ENCODE peak calls at places on chromosomes 3 and 15, in four cellular contexts. One of them, this sample, is unnamed.

GRCh38 chr3:63753567-63753966 is 65.5 kb upstream of the C3orf49 start:
- DNase-seq in GM12878: no peak
- DNase-seq in HepG2: peak; percentile 29
- DNase-seq in K562: peak; percentile 3
- DNase-seq in this sample: no peak

GRCh38 chr3:172760406-172760805 is 9.9 kb downstream of the ECT2 start:
- DNase-seq in GM12878: no peak
- DNase-seq in HepG2: no peak
- DNase-seq in K562: no peak
- DNase-seq in this sample: no peak

GRCh38 chr3:12193485-12194165 is 34.9 kb upstream of the TIMP4 start:
- DNase-seq in GM12878: peak; percentile 75
- DNase-seq in HepG2: peak; percentile 52
- DNase-seq in K562: peak; percentile 49
- DNase-seq in this sample: peak; percentile 77

GRCh38 chr3:59245879-59246501 is 196.2 kb upstream of the CFAP20DC start:
- DNase-seq in GM12878: no peak
- DNase-seq in HepG2: no peak
- DNase-seq in K562: peak; percentile 3
- DNase-seq in this sample: no peak

GRCh38 chr3:122665226-122665786 is 15.3 kb upstream of the PARP14 start:
- DNase-seq in GM12878: no peak
- DNase-seq in HepG2: no peak
- DNase-seq in K562: no peak
- DNase-seq in this sample: no peak

GRCh38 chr3:125194061-125194848 is 18.3 kb downstream of the SLC12A8 start:
- DNase-seq in GM12878: no peak
- DNase-seq in HepG2: no peak
- DNase-seq in K562: no peak
- DNase-seq in this sample: no peak

GRCh38 chr15:59539799-59540198 is 71.8 kb upstream of the GCNT3 start:
- DNase-seq in GM12878: no peak
- DNase-seq in HepG2: no peak
- DNase-seq in K562: peak; percentile 44
- DNase-seq in this sample: peak; percentile 80

GRCh38 chr3:114212646-114213045 is 24.7 kb downstream of the ZNF80 start:
- DNase-seq in GM12878: no peak
- DNase-seq in HepG2: no peak
- DNase-seq in K562: no peak
- DNase-seq in this sample: no peak

GRCh38 chr15:49152552-49153337 is 2.7 kb downstream of the COPS2 start:
- DNase-seq in GM12878: no peak
- DNase-seq in HepG2: no peak
- DNase-seq in K562: peak; percentile 30
- DNase-seq in this sample: no peak

GRCh38 chr15:96300808-96301207 is 29.7 kb upstream of the NR2F2 start:
- DNase-seq in GM12878: no peak
- DNase-seq in HepG2: no peak
- DNase-seq in K562: no peak
- DNase-seq in this sample: no peak

GRCh38 chr15:72166716-72167417 is 30.7 kb downstream of the GRAMD2A start:
- DNase-seq in GM12878: no peak
- DNase-seq in HepG2: no peak
- DNase-seq in K562: no peak
- DNase-seq in this sample: no peak

GRCh38 chr3:69288161-69288895 is 97.6 kb downstream of the FRMD4B start:
- DNase-seq in GM12878: no peak
- DNase-seq in HepG2: no peak
- DNase-seq in K562: no peak
- DNase-seq in this sample: no peak

GRCh38 chr3:113912551-113913246 is 35.1 kb upstream of the ZDHHC23 start:
- DNase-seq in GM12878: peak; percentile 35
- DNase-seq in HepG2: peak; percentile 69
- DNase-seq in K562: peak; percentile 55
- DNase-seq in this sample: peak; percentile 24

GRCh38 chr3:179558742-179559364 is 3.9 kb upstream of the ACTL6A start:
- DNase-seq in GM12878: peak; percentile 12
- DNase-seq in HepG2: peak; percentile 48
- DNase-seq in K562: peak; percentile 78
- DNase-seq in this sample: peak; percentile 68

GRCh38 chr3:32186097-32186496 is 52.4 kb upstream of the CMTM8 start:
- DNase-seq in GM12878: no peak
- DNase-seq in HepG2: peak; percentile 94
- DNase-seq in K562: no peak
- DNase-seq in this sample: no peak

GRCh38 chr3:119924111-119925094 is 142.5 kb downstream of the NR1I2 start:
- DNase-seq in GM12878: no peak
- DNase-seq in HepG2: no peak
- DNase-seq in K562: no peak
- DNase-seq in this sample: no peak

GRCh38 chr15:23497710-23498111 is 50.7 kb upstream of the GOLGA6L2 start:
- DNase-seq in GM12878: no peak
- DNase-seq in HepG2: no peak
- DNase-seq in K562: peak; percentile 39
- DNase-seq in this sample: no peak

GRCh38 chr3:74561881-74562280 is 52.6 kb downstream of the CNTN3 start:
- DNase-seq in GM12878: no peak
- DNase-seq in HepG2: no peak
- DNase-seq in K562: no peak
- DNase-seq in this sample: no peak

GRCh38 chr3:38561746-38562466 is 65.8 kb downstream of the EXOG start:
- DNase-seq in GM12878: no peak
- DNase-seq in HepG2: no peak
- DNase-seq in K562: no peak
- DNase-seq in this sample: no peak

GRCh38 chr15:51087513-51087912 is 7.2 kb downstream of the TNFAIP8L3 start:
- DNase-seq in GM12878: no peak
- DNase-seq in HepG2: no peak
- DNase-seq in K562: no peak
- DNase-seq in this sample: no peak

GRCh38 chr3:160566499-160566898 is 1.1 kb upstream of the KPNA4 start:
- DNase-seq in GM12878: no peak
- DNase-seq in HepG2: no peak
- DNase-seq in K562: no peak
- DNase-seq in this sample: no peak

GRCh38 chr3:57735405-57735804 is 20.7 kb upstream of the SLMAP start:
- DNase-seq in GM12878: no peak
- DNase-seq in HepG2: no peak
- DNase-seq in K562: no peak
- DNase-seq in this sample: no peak

GRCh38 chr15:34837246-34838016 is 42.1 kb upstream of the ACTC1 start:
- DNase-seq in GM12878: no peak
- DNase-seq in HepG2: no peak
- DNase-seq in K562: peak; percentile 49
- DNase-seq in this sample: peak; percentile 10

GRCh38 chr3:52056521-52056967 is at the start of gene DUSP7:
- DNase-seq in GM12878: no peak
- DNase-seq in HepG2: no peak
- DNase-seq in K562: peak; percentile 79
- DNase-seq in this sample: peak; percentile 21

GRCh38 chr15:86159436-86159835 is 79.8 kb downstream of the AGBL1 start:
- DNase-seq in GM12878: no peak
- DNase-seq in HepG2: no peak
- DNase-seq in K562: no peak
- DNase-seq in this sample: no peak

GRCh38 chr3:98536456-98537017 is 4.8 kb downstream of the GPR15 start:
- DNase-seq in GM12878: peak; percentile 98
- DNase-seq in HepG2: no peak
- DNase-seq in K562: no peak
- DNase-seq in this sample: no peak

GRCh38 chr15:71114887-71115566 is at the start of gene THSD4:
- DNase-seq in GM12878: no peak
- DNase-seq in HepG2: peak; percentile 25
- DNase-seq in K562: peak; percentile 72
- DNase-seq in this sample: peak; percentile 99

GRCh38 chr3:161694682-161695586 is 198.3 kb downstream of the OTOL1 start:
- DNase-seq in GM12878: peak; percentile 5
- DNase-seq in HepG2: no peak
- DNase-seq in K562: no peak
- DNase-seq in this sample: no peak

GRCh38 chr15:63611217-63611616 is 14.0 kb downstream of the FBXL22 start:
- DNase-seq in GM12878: no peak
- DNase-seq in HepG2: no peak
- DNase-seq in K562: no peak
- DNase-seq in this sample: no peak

GRCh38 chr15:25469377-25469776 is 30.6 kb upstream of the UBE3A start:
- DNase-seq in GM12878: no peak
- DNase-seq in HepG2: no peak
- DNase-seq in K562: no peak
- DNase-seq in this sample: no peak

GRCh38 chr3:126021702-126022101 is 52.7 kb downstream of the ROPN1B start:
- DNase-seq in GM12878: no peak
- DNase-seq in HepG2: no peak
- DNase-seq in K562: no peak
- DNase-seq in this sample: no peak

GRCh38 chr15:68644996-68645395 is 66.2 kb downstream of the CORO2B start:
- DNase-seq in GM12878: no peak
- DNase-seq in HepG2: no peak
- DNase-seq in K562: no peak
- DNase-seq in this sample: no peak

GRCh38 chr3:32855350-32855953 is 37.7 kb downstream of the TRIM71 start:
- DNase-seq in GM12878: no peak
- DNase-seq in HepG2: no peak
- DNase-seq in K562: no peak
- DNase-seq in this sample: no peak

GRCh38 chr3:10964537-10965167 is 27.9 kb upstream of the SLC6A1 start:
- DNase-seq in GM12878: no peak
- DNase-seq in HepG2: no peak
- DNase-seq in K562: peak; percentile 51
- DNase-seq in this sample: no peak

GRCh38 chr3:54761661-54762060 is 166.2 kb downstream of the LRTM1 start:
- DNase-seq in GM12878: no peak
- DNase-seq in HepG2: no peak
- DNase-seq in K562: no peak
- DNase-seq in this sample: no peak

GRCh38 chr3:123405021-123405420 is 43.9 kb downstream of the ADCY5 start:
- DNase-seq in GM12878: no peak
- DNase-seq in HepG2: no peak
- DNase-seq in K562: no peak
- DNase-seq in this sample: no peak

GRCh38 chr3:53324011-53324544 is 23.3 kb downstream of the DCP1A start:
- DNase-seq in GM12878: no peak
- DNase-seq in HepG2: no peak
- DNase-seq in K562: no peak
- DNase-seq in this sample: no peak

GRCh38 chr3:180882115-180882514 is 30.4 kb upstream of the FXR1 start:
- DNase-seq in GM12878: no peak
- DNase-seq in HepG2: no peak
- DNase-seq in K562: no peak
- DNase-seq in this sample: no peak

GRCh38 chr3:194150252-194150934 is 14.4 kb downstream of the HES1 start:
- DNase-seq in GM12878: no peak
- DNase-seq in HepG2: no peak
- DNase-seq in K562: peak; percentile 71
- DNase-seq in this sample: no peak

GRCh38 chr3:48410205-48411040 is 19.5 kb downstream of the PLXNB1 start:
- DNase-seq in GM12878: no peak
- DNase-seq in HepG2: no peak
- DNase-seq in K562: no peak
- DNase-seq in this sample: no peak

GRCh38 chr3:48408823-48409281 is 21.0 kb downstream of the PLXNB1 start:
- DNase-seq in GM12878: no peak
- DNase-seq in HepG2: no peak
- DNase-seq in K562: peak; percentile 15
- DNase-seq in this sample: no peak

GRCh38 chr3:48407542-48408099 is 22.3 kb downstream of the PLXNB1 start:
- DNase-seq in GM12878: no peak
- DNase-seq in HepG2: no peak
- DNase-seq in K562: no peak
- DNase-seq in this sample: no peak

GRCh38 chr3:48411041-48411588 is 18.8 kb downstream of the PLXNB1 start:
- DNase-seq in GM12878: no peak
- DNase-seq in HepG2: no peak
- DNase-seq in K562: no peak
- DNase-seq in this sample: no peak

GRCh38 chr3:48409291-48410201 is 20.3 kb downstream of the PLXNB1 start:
- DNase-seq in GM12878: no peak
- DNase-seq in HepG2: no peak
- DNase-seq in K562: no peak
- DNase-seq in this sample: no peak
- TF ChIP-seq ESRRA in GM12878: no peak
- TF ChIP-seq ESRRA in HepG2: no peak
- TF ChIP-seq ESRRA in K562: no peak
- TF ChIP-seq ESRRA in this sample: no peak

GRCh38 chr15:74174216-74174965 is 881 bp downstream of the ISLR start:
- DNase-seq in GM12878: no peak
- DNase-seq in HepG2: no peak
- DNase-seq in K562: no peak
- DNase-seq in this sample: no peak
- H3K27ac ChIP-seq in GM12878: no peak overlapping the region
- H3K27ac ChIP-seq in HepG2: no peak overlapping the region
- H3K27ac ChIP-seq in K562: no peak overlapping the region
- H3K27ac ChIP-seq in this sample: no peak overlapping the region

DNA sequence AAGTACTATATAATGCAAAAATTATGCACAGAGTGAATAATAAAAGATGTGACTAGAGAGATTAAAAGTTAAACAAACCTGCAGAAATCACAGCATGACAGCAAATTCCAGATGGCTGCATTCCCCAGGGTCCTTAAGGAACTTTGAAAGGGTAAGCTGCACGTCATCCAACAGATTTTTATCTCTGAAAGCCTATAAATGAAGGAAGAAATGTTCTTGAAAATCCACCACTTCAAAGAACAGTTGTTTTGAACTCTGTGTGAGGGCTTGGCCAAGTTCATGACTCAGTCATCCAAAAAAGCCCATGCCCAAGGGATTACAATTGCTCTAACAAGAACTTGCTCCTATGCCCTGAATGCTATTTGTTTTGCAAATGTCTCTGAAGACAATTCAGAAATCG is 603.6 kb downstream of the PLOD2 start:
- DNase-seq in GM12878: no peak
- DNase-seq in HepG2: no peak
- DNase-seq in K562: no peak
- DNase-seq in this sample: no peak
- TF ChIP-seq ESRRA in GM12878: no peak
- TF ChIP-seq ESRRA in HepG2: no peak
- TF ChIP-seq ESRRA in K562: no peak
- TF ChIP-seq ESRRA in this sample: no peak

DNA sequence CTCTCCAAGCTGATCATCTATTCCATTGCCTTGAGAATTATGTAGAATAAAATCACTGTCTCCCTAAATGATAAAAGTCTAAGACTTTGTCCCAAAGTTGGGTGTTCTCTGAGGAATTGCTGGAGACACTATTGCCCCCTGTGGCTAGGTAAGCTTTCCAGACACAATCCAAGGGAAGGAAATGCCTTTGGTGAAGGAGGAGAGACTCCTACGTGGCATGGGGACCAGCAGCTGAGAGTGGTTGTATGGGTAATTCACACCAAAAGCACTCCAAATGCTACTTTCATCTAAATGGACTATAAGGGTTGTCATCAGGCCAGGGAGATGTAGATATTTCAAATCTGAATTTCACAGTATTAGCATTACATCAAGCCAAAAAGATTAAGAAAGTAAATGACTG is 400.9 kb upstream of the THBS1 start:
- DNase-seq in GM12878: no peak
- DNase-seq in HepG2: no peak
- DNase-seq in K562: no peak
- DNase-seq in this sample: no peak
- H3K27ac ChIP-seq in GM12878: no peak overlapping the region
- H3K27ac ChIP-seq in HepG2: no peak overlapping the region
- H3K27ac ChIP-seq in K562: no peak overlapping the region
- H3K27ac ChIP-seq in this sample: peak overlapping the region; percentile 80